ENCODE peak calls at places on chromosomes 13 and 19, in seven cellular contexts. U, E, A, L, T, K and Z are unnamed samples.
A peak's percentile ranks its signal among the peaks of the same experiment; 100 is the strongest.

GRCh38 chr13:74398599-74398998 is 264.4 kb upstream of the KLF12 start:
- DNase-seq in U (no peak), E (no peak), A (no peak), L (no peak), T (no peak), K (no peak), Z (no peak)

GRCh38 chr13:94433055-94433947 is 46.2 kb downstream of the DCT start:
- DNase-seq in U (no peak), E (no peak), A (no peak), L (no peak), T (peak; percentile 47), K (no peak), Z (no peak)

GRCh38 chr19:4032436-4032835 is 24.9 kb downstream of the PIAS4 start:
- DNase-seq in U (no peak), E (no peak), A (no peak), L (no peak), T (no peak), K (no peak), Z (no peak)

GRCh38 chr13:45784755-45785675 is 66.5 kb downstream of the SIAH3 start:
- DNase-seq in U (no peak), E (no peak), A (no peak), L (no peak), T (no peak), K (no peak), Z (no peak)

GRCh38 chr13:106710267-106710666 is 142.3 kb upstream of the ARGLU1 start:
- DNase-seq in U (peak; percentile 7), E (no peak), A (no peak), L (peak; percentile 9), T (no peak), K (no peak), Z (no peak)

GRCh38 chr13:92103673-92104296 is 705.4 kb downstream of the GPC5 start:
- DNase-seq in U (no peak), E (no peak), A (no peak), L (peak; percentile 84), T (no peak), K (no peak), Z (no peak)

GRCh38 chr13:111955412-111955769 is 111.6 kb upstream of the SOX1 start:
- DNase-seq in U (no peak), E (no peak), A (no peak), L (no peak), T (no peak), K (no peak), Z (no peak)

GRCh38 chr13:112510987-112511715 is 76.8 kb downstream of the TUBGCP3 start:
- DNase-seq in U (no peak), E (no peak), A (no peak), L (peak; percentile 1), T (no peak), K (no peak), Z (no peak)

GRCh38 chr13:110869231-110869804 is 45.6 kb downstream of the ANKRD10 start:
- DNase-seq in U (no peak), E (no peak), A (peak; percentile 30), L (no peak), T (no peak), K (no peak), Z (peak; percentile 67)

GRCh38 chr13:78589206-78589605 is 14.1 kb downstream of the POU4F1 start:
- DNase-seq in U (peak; percentile 44), E (no peak), A (no peak), L (no peak), T (no peak), K (no peak), Z (no peak)

GRCh38 chr13:35712907-35713685 is 236.6 kb upstream of the MAB21L1 start:
- DNase-seq in U (no peak), E (no peak), A (peak; percentile 55), L (peak; percentile 56), T (no peak), K (no peak), Z (no peak)

GRCh38 chr13:58573742-58574141 is 942.2 kb downstream of the PCDH17 start:
- DNase-seq in U (no peak), E (no peak), A (no peak), L (no peak), T (no peak), K (no peak), Z (no peak)

GRCh38 chr19:2427323-2428026 is at the start of gene TIMM13:
- DNase-seq in U (peak; percentile 90), E (peak; percentile 76), A (peak; percentile 98), L (peak; percentile 97), T (peak; percentile 99), K (peak; percentile 88), Z (peak; percentile 91)

GRCh38 chr19:3692141-3693029 is 7.9 kb downstream of the PIP5K1C start:
- DNase-seq in U (no peak), E (no peak), A (no peak), L (no peak), T (no peak), K (no peak), Z (no peak)